ENCODE peak calls at places on chromosomes 13 and 19, in eight cellular contexts. B is iPS-NIHi11; H is effector memory CD4-positive, alpha-beta T cell; T is fibroblast of pulmonary artery; S is NCI-H2029; G is SK-N-MC; P is central memory CD4-positive, alpha-beta T cell; F is HTR-8/SVneo. U is an unnamed sample.

GRCh38 chr19:15432629-15433518 is 14.1 kb upstream of the AKAP8L start:
- DNase-seq in B (peak; percentile 100), H (peak; percentile 82), T (peak; percentile 88), S (peak; percentile 91), G (no peak), P (peak; percentile 89), F (peak; percentile 92), U (peak; percentile 89)

GRCh38 chr13:31242342-31242741 is 42.6 kb downstream of the B3GLCT start:
- DNase-seq in B (no peak), H (no peak), T (peak; percentile 10), S (no peak), G (no peak), P (no peak), F (no peak), U (no peak)

GRCh38 chr13:111584101-111584500 is 263.7 kb downstream of the TEX29 start:
- DNase-seq in B (no peak), H (no peak), T (no peak), S (no peak), G (no peak), P (no peak), F (no peak), U (no peak)

GRCh38 chr13:42277618-42278276 is 5.8 kb downstream of the AKAP11 start:
- DNase-seq in B (no peak), H (no peak), T (no peak), S (no peak), G (no peak), P (no peak), F (no peak), U (no peak)

GRCh38 chr19:45403781-45404556 is 900 bp downstream of the PPP1R13L start:
- DNase-seq in B (peak; percentile 78), H (peak; percentile 39), T (peak; percentile 39), S (peak; percentile 18), G (no peak), P (peak; percentile 48), F (no peak), U (peak; percentile 12)

GRCh38 chr13:36758345-36758744 is 60.7 kb upstream of the RFXAP start:
- DNase-seq in B (no peak), H (no peak), T (no peak), S (peak; percentile 50), G (no peak), P (no peak), F (no peak), U (peak; percentile 42)

GRCh38 chr19:44927746-44928145 is 13.3 kb downstream of the APOC1 start:
- DNase-seq in B (no peak), H (no peak), T (peak; percentile 84), S (no peak), G (no peak), P (no peak), F (no peak), U (no peak)

GRCh38 chr19:56217039-56217949 is 15.2 kb downstream of the ZSCAN5C start:
- DNase-seq in B (peak; percentile 66), H (no peak), T (peak; percentile 16), S (no peak), G (no peak), P (no peak), F (no peak), U (no peak)

GRCh38 chr13:23986619-23987018 is 89.3 kb upstream of the C1QTNF9B start:
- DNase-seq in B (no peak), H (no peak), T (peak; percentile 99), S (no peak), G (no peak), P (no peak), F (no peak), U (no peak)

GRCh38 chr13:30847697-30848307 is 58.3 kb upstream of the MEDAG start:
- DNase-seq in B (no peak), H (no peak), T (peak; percentile 99), S (no peak), G (peak; percentile 55), P (no peak), F (peak; percentile 49), U (no peak)

GRCh38 chr19:35240322-35240721 is 8.5 kb upstream of the LSR start:
- DNase-seq in B (no peak), H (no peak), T (no peak), S (no peak), G (no peak), P (peak; percentile 73), F (no peak), U (no peak)

GRCh38 chr19:19410553-19411550 is 5.4 kb downstream of the GATAD2A start:
- DNase-seq in B (no peak), H (no peak), T (no peak), S (no peak), G (no peak), P (no peak), F (no peak), U (no peak)

GRCh38 chr19:51107406-51108065 is 673 bp downstream of the CTU1 start:
- DNase-seq in B (no peak), H (no peak), T (peak; percentile 25), S (no peak), G (no peak), P (no peak), F (no peak), U (no peak)